ENCODE peak calls at places on chromosomes 1 and 21, in eight cellular contexts. X is cardiac muscle cell; C is ovary; V is osteocyte; O is fibroblast of mammary gland; H is breast epithelium; Q is CD8-positive, alpha-beta T cell; K is cardiac fibroblast. S is an unnamed sample.

GRCh38 chr1:201896951-201897391 is 8.3 kb downstream of the SHISA4 start:
- DNase-seq in X (peak), Q (no peak), O (peak), H (no peak), C (peak), V (no peak), K (peak), S (no peak)

GRCh38 chr1:212699839-212700596 is at the start of gene BATF3:
- DNase-seq in Q (peak), O (no peak), V (peak), C (peak), X (no peak), K (no peak), H (no peak), S (no peak)

GRCh38 chr1:7584157-7584556 is 186.9 kb upstream of the VAMP3 start:
- DNase-seq in K (no peak), X (no peak), Q (no peak), C (no peak), V (no peak), O (no peak), H (no peak), S (no peak)

GRCh38 chr1:243605604-243606003 is 244.4 kb downstream of the AKT3 start:
- DNase-seq in Q (no peak), H (no peak), V (no peak), O (peak), K (peak), X (peak), C (no peak), S (no peak)

GRCh38 chr1:160078392-160079195 is 2.7 kb upstream of the KCNJ9 start:
- DNase-seq in H (no peak), C (no peak), K (peak), V (no peak), X (peak), O (peak), Q (peak), S (no peak)

GRCh38 chr1:175637917-175638316 is 105.5 kb downstream of the TNR start:
- DNase-seq in O (no peak), K (peak), V (no peak), X (no peak), Q (no peak), C (no peak), H (no peak), S (no peak)

GRCh38 chr1:9181176-9181906 is 52.4 kb upstream of the GPR157 start:
- DNase-seq in Q (peak), H (no peak), V (peak), K (peak), X (peak), C (peak), O (peak), S (no peak)

GRCh38 chr1:165842363-165843129 is 15.1 kb downstream of the UCK2 start:
- DNase-seq in O (peak), X (peak), K (peak), V (no peak), C (no peak), Q (no peak), H (no peak), S (no peak)

GRCh38 chr21:28393279-28393678 is 599.4 kb downstream of the LTN1 start:
- DNase-seq in K (no peak), H (no peak), O (no peak), C (no peak), V (no peak), Q (no peak), X (no peak), S (no peak)

GRCh38 chr1:39919545-39919944 is 17.8 kb upstream of the MYCL start:
- DNase-seq in Q (peak), H (peak), K (peak), C (peak), V (no peak), X (peak), O (peak), S (no peak)

GRCh38 chr21:45393833-45394638 is 10.9 kb upstream of the COL18A1 start:
- DNase-seq in K (no peak), V (no peak), C (peak), H (no peak), X (no peak), O (no peak), Q (no peak), S (no peak)

GRCh38 chr1:116988248-116988647 is 13.3 kb upstream of the CD101 start:
- DNase-seq in O (peak), V (no peak), K (peak), H (no peak), Q (no peak), C (no peak), X (peak), S (no peak)

GRCh38 chr1:26696645-26697440 is 1.0 kb downstream of the ARID1A start:
- DNase-seq in H (no peak), O (no peak), K (peak), X (no peak), C (peak), Q (peak), V (peak), S (no peak)

GRCh38 chr1:67058761-67059160 is 4.8 kb upstream of the SLC35D1 start:
- DNase-seq in C (no peak), O (peak), Q (no peak), H (no peak), V (no peak), K (peak), X (peak), S (no peak)

GRCh38 chr1:201888282-201889033 is at the start of gene SHISA4:
- DNase-seq in O (peak), V (peak), K (peak), X (peak), H (peak), C (peak), Q (no peak), S (no peak)

GRCh38 chr1:68111804-68112436 is 61.5 kb upstream of the DIRAS3 start:
- DNase-seq in K (peak), Q (no peak), V (no peak), H (peak), O (peak), X (peak), C (peak), S (peak)

GRCh38 chr1:156276966-156277381 is 5.7 kb downstream of the SMG5 start:
- DNase-seq in H (no peak), Q (no peak), K (peak), O (peak), X (peak), C (no peak), V (no peak), S (no peak)

GRCh38 chr1:24948072-24948827 is 18.2 kb upstream of the RUNX3 start:
- DNase-seq in V (no peak), C (no peak), H (no peak), X (no peak), O (no peak), Q (no peak), K (no peak), S (no peak)

GRCh38 chr1:230280054-230280795 is 145.9 kb downstream of the PGBD5 start:
- DNase-seq in K (no peak), H (no peak), C (no peak), Q (no peak), X (no peak), V (no peak), O (no peak), S (no peak)

GRCh38 chr1:39675220-39675619 is 3.3 kb upstream of the NT5C1A start:
- DNase-seq in K (no peak), Q (no peak), H (no peak), O (no peak), X (no peak), C (no peak), V (no peak), S (no peak)

GRCh38 chr1:117828206-117828605 is 101.2 kb downstream of the GDAP2 start:
- DNase-seq in X (peak), C (peak), Q (no peak), V (no peak), K (peak), H (no peak), O (peak), S (peak)

GRCh38 chr1:22221233-22221780 is 78.4 kb upstream of the WNT4 start:
- DNase-seq in C (peak), O (no peak), Q (no peak), K (no peak), X (no peak), H (no peak), V (no peak), S (no peak)

GRCh38 chr1:247639381-247639981 is 34.1 kb downstream of the OR2G3 start:
- DNase-seq in Q (peak), O (peak), H (peak), C (peak), K (no peak), X (peak), V (peak), S (no peak)

GRCh38 chr21:45913886-45914285 is 67.7 kb upstream of the COL6A1 start:
- DNase-seq in Q (no peak), V (no peak), O (no peak), H (no peak), K (no peak), X (no peak), C (no peak), S (no peak)

GRCh38 chr1:92485374-92486250 is 1.1 kb downstream of the GFI1 start:
- DNase-seq in V (no peak), X (peak), H (no peak), Q (peak), C (no peak), O (no peak), K (no peak), S (no peak)

GRCh38 chr1:39105061-39105840 is 79.1 kb downstream of the NDUFS5 start:
- DNase-seq in H (peak), C (peak), V (peak), K (peak), Q (peak), O (peak), X (peak), S (no peak)

GRCh38 chr1:194069168-194069830 is 882.9 kb upstream of the B3GALT2 start:
- DNase-seq in V (no peak), H (no peak), C (no peak), O (peak), Q (no peak), X (peak), K (peak), S (no peak)

GRCh38 chr1:41810446-41810845 is 108.3 kb downstream of the HIVEP3 start:
- DNase-seq in K (peak), V (no peak), C (no peak), H (no peak), Q (peak), O (peak), X (peak), S (no peak)

GRCh38 chr21:29080454-29080930 is 7.0 kb upstream of the CCT8 start:
- DNase-seq in C (no peak), Q (peak), K (no peak), V (no peak), H (no peak), O (peak), X (no peak), S (no peak)

GRCh38 chr1:13766906-13767564 is 67.0 kb downstream of the PRDM2 start:
- DNase-seq in X (peak), H (no peak), O (peak), C (no peak), Q (no peak), K (peak), V (no peak), S (peak)

GRCh38 chr1:205368478-205368877 is 11.8 kb upstream of the KLHDC8A start:
- DNase-seq in O (no peak), H (no peak), X (no peak), C (no peak), K (no peak), V (no peak), Q (no peak), S (no peak)

GRCh38 chr1:41221995-41222991 is 19.8 kb downstream of the SCMH1 start:
- DNase-seq in H (no peak), Q (no peak), O (no peak), C (no peak), V (no peak), X (peak), K (peak), S (no peak)

GRCh38 chr1:115430717-115431116 is 92.7 kb upstream of the NGF start:
- DNase-seq in K (peak), C (no peak), Q (no peak), X (peak), V (no peak), O (peak), H (no peak), S (peak)

GRCh38 chr1:41799723-41800122 is 119.0 kb downstream of the HIVEP3 start:
- DNase-seq in V (no peak), C (no peak), O (peak), Q (no peak), H (no peak), K (no peak), X (peak), S (no peak)

GRCh38 chr1:163980391-163980790 is 578.6 kb upstream of the PBX1 start:
- DNase-seq in C (no peak), V (no peak), O (no peak), Q (no peak), K (no peak), H (no peak), X (no peak), S (no peak)

GRCh38 chr1:4268262-4268889 is 368.3 kb upstream of the C1orf174 start:
- DNase-seq in V (no peak), O (no peak), X (no peak), C (no peak), Q (no peak), H (no peak), K (no peak), S (no peak)

GRCh38 chr1:4270651-4271337 is 370.7 kb upstream of the C1orf174 start:
- DNase-seq in C (no peak), V (no peak), H (no peak), K (no peak), Q (no peak), X (no peak), O (no peak), S (no peak)

GRCh38 chr1:4271338-4271998 is 371.4 kb upstream of the C1orf174 start:
- DNase-seq in K (no peak), O (no peak), C (no peak), X (no peak), V (no peak), Q (no peak), H (no peak), S (no peak)

GRCh38 chr1:4267381-4268261 is 367.5 kb upstream of the C1orf174 start:
- DNase-seq in O (no peak), C (no peak), X (no peak), H (no peak), Q (no peak), K (no peak), V (no peak), S (no peak)

GRCh38 chr1:4268890-4269286 is 368.8 kb upstream of the C1orf174 start:
- DNase-seq in V (no peak), K (no peak), C (no peak), Q (no peak), O (no peak), H (no peak), X (no peak), S (no peak)
- TF ChIP-seq CTCF in V (no peak), K (no peak), C (no peak), Q (no peak), O (no peak), H (no peak), X (no peak), S (no peak)

DNA sequence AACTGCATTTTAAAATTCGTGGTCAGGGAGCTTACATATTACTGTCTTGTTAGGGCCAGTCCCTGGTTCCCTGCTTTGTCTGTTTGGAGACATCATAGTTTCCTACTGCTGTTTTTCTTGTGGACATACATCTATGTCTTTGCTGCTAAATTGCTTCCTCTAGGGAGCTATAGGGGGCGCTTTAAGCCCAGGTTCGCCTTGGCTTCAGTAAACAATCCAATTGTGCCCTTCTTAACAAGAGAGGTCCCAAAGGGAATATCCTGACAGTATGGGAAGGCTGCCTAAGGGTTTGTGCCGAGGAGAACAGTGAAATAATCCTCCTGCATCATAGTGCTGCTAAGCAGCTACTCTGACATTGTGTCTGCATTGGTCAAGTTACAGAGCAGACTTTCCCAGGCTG is 112.5 kb downstream of the USH2A start:
- DNase-seq in C (no peak), O (peak), Q (no peak), H (no peak), K (peak), X (peak), V (no peak), S (no peak)
- TF ChIP-seq CTCF in C (no peak), O (peak), Q (no peak), H (no peak), K (peak), X (peak), V (peak), S (peak)

DNA sequence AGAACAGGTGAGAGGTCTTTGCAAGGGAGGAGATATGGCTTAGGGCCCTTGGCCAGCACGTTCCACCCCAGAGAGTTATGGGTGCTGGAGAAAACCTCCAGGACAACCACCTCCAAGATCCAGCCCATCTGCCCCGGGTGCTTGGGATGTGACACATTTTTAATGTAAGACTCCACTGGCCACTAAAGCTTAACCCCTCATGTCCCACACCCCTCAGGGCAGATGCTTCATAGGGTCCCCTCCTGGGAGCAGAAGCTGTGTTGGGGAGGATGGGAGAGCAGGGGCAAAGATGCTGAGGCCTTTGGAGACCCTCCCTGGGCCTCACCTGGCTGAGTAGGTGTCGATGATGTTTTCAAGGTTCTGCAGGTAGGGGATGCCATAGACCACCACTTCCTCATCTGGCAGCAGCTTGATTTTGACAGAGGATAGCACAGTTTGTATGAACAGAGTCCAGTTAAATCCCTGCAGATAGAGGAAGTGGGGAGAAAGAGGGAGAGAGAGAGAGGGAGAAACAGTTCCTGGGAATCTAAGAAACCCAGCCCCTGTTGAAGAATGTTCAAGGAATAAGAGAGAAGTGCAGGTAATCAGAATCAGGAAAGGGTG is 11.9 kb downstream of the PRXL2B start:
- DNase-seq in X (no peak), C (no peak), O (no peak), V (no peak), K (no peak), H (no peak), Q (no peak), S (no peak)
- TF ChIP-seq CTCF in X (no peak), C (no peak), O (no peak), V (no peak), K (no peak), H (no peak), Q (no peak), S (no peak)

DNA sequence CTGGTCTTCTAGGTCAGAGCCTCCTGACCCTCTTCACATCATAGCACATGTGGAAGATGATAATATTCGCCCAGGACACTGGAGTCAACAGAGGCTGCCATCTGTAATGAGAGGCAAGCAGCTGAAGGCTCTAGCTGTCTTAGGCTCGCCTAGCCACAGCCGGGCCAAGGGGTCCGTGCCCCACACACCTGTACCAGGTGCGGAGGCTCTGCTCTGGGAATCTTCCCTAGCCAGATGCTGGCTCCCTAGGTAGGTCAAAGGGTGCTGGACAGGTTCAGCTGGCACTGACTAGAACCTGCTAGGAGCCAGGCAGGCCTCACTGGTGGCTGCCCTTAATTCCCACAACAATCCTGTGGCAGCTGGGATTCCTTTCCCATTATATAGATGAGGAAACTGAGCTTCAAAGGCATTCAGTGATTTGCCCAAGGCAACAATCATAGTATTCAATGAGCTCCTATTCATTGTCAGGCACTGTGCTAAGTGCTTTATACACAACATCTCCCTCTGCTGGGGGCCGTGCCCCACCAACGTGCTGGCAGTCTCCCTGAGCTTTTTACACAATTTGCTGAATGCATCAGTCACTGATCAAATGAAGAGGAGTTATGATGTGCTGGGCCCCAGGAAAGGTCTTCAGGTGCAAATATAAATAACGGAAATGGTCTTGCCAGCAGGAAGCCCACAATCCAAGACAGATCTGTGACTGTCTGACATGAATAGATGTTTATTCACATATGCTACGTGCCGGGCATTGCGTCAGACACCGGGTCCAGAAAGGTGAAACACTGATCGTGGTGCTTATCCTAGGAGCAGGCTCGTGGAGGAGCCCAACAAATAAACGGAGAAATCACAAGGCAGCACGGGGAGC is 58.0 kb downstream of the DDX20 start:
- DNase-seq in Q (no peak), O (no peak), X (peak), K (no peak), V (no peak), H (no peak), C (no peak), S (no peak)
- TF ChIP-seq CTCF in Q (no peak), O (no peak), X (peak), K (no peak), V (no peak), H (no peak), C (no peak), S (peak)

GRCh38 chr1:43197343-43198127 is 25.4 kb downstream of the CFAP57 start:
- DNase-seq in C (no peak), H (no peak), Q (no peak), V (no peak), X (no peak), O (no peak), K (no peak), S (no peak)
- TF ChIP-seq CTCF in C (no peak), H (no peak), Q (no peak), V (no peak), X (no peak), O (no peak), K (no peak), S (no peak)